ENCODE peak calls at places on chromosome 12, in seven cellular contexts. Z is tibial artery, N is H1, S is aorta, R is psoas muscle, T is prostate gland, D is neural progenitor cell. V is an unnamed sample.

GRCh38 chr12:117430246-117430645 is 68.8 kb upstream of the NOS1 start:
- DNase-seq in Z (no peak), N (no peak), S (no peak), R (no peak), T (no peak), D (no peak), V (no peak)

GRCh38 chr12:129559756-129560155 is 344.1 kb downstream of the TMEM132D start:
- DNase-seq in Z (no peak), N (no peak), S (no peak), R (no peak), T (no peak), D (no peak), V (no peak)

GRCh38 chr12:67921286-67921685 is 68.0 kb upstream of the IFNG-AS1 start:
- DNase-seq in Z (no peak), N (no peak), S (no peak), R (no peak), T (no peak), D (no peak), V (no peak)

GRCh38 chr12:130425698-130426245 is 88.1 kb downstream of the PIWIL1 start:
- DNase-seq in Z (no peak), N (peak; percentile 30), S (no peak), R (no peak), T (no peak), D (no peak), V (no peak)

GRCh38 chr12:46187023-46187422 is 81.8 kb downstream of the SLC38A1 start:
- DNase-seq in Z (no peak), N (no peak), S (no peak), R (no peak), T (peak; percentile 60), D (no peak), V (no peak)

GRCh38 chr12:10131101-10131632 is 1.2 kb upstream of the CLEC7A start:
- DNase-seq in Z (no peak), N (no peak), S (no peak), R (no peak), T (no peak), D (no peak), V (peak; percentile 72)

GRCh38 chr12:27651201-27651600 is 45.0 kb upstream of the REP15 start:
- DNase-seq in Z (no peak), N (no peak), S (no peak), R (no peak), T (no peak), D (no peak), V (no peak)

GRCh38 chr12:116506697-116507064 is 52.5 kb upstream of the MAP1LC3B2 start:
- DNase-seq in Z (no peak), N (no peak), S (no peak), R (no peak), T (no peak), D (no peak), V (no peak)

GRCh38 chr12:119989619-119990381 is 764 bp downstream of the BICDL1 start:
- DNase-seq in Z (peak; percentile 78), N (peak; percentile 95), S (peak; percentile 94), R (peak; percentile 85), T (peak; percentile 70), D (peak; percentile 96), V (peak; percentile 49)

GRCh38 chr12:106223485-106224391 is 24.1 kb downstream of the CKAP4 start:
- DNase-seq in Z (peak; percentile 82), N (peak; percentile 92), S (peak; percentile 85), R (peak; percentile 85), T (peak; percentile 49), D (peak; percentile 77), V (peak; percentile 61)

GRCh38 chr12:131403676-131404075 is 307.2 kb upstream of the SFSWAP start:
- DNase-seq in Z (no peak), N (no peak), S (no peak), R (no peak), T (no peak), D (no peak), V (no peak)

GRCh38 chr12:39503445-39503844 is 60.5 kb upstream of the KIF21A start:
- DNase-seq in Z (no peak), N (no peak), S (no peak), R (no peak), T (no peak), D (no peak), V (no peak)

GRCh38 chr12:104495786-104496185 is 39.0 kb downstream of the CHST11 start:
- DNase-seq in Z (no peak), N (no peak), S (no peak), R (no peak), T (no peak), D (no peak), V (no peak)

GRCh38 chr12:4809013-4809448 is 88.8 kb downstream of the GALNT8 start:
- DNase-seq in Z (no peak), N (peak; percentile 71), S (peak; percentile 81), R (no peak), T (no peak), D (peak; percentile 79), V (no peak)

GRCh38 chr12:100141666-100141997 is 1.0 kb downstream of the BLTP3B start:
- DNase-seq in Z (no peak), N (no peak), S (no peak), R (no peak), T (peak; percentile 20), D (no peak), V (peak; percentile 27)

GRCh38 chr12:124809878-124810277 is 53.8 kb downstream of the SCARB1 start:
- DNase-seq in Z (no peak), N (no peak), S (no peak), R (no peak), T (no peak), D (no peak), V (no peak)

GRCh38 chr12:46675736-46676135 is 150.1 kb downstream of the SLC38A4 start:
- DNase-seq in Z (no peak), N (no peak), S (no peak), R (no peak), T (no peak), D (peak; percentile 58), V (peak; percentile 41)

GRCh38 chr12:113860059-113860820 is 105.9 kb downstream of the RBM19 start:
- DNase-seq in Z (no peak), N (peak; percentile 61), S (no peak), R (no peak), T (no peak), D (peak; percentile 69), V (no peak)

GRCh38 chr12:1115471-1116242 is 124.6 kb downstream of the ERC1 start:
- DNase-seq in Z (no peak), N (no peak), S (no peak), R (no peak), T (no peak), D (no peak), V (no peak)

GRCh38 chr12:106861984-106862894 is 87.8 kb downstream of the RIC8B start:
- DNase-seq in Z (no peak), N (no peak), S (no peak), R (no peak), T (no peak), D (no peak), V (no peak)

GRCh38 chr12:79689477-79690155 is 1.1 kb downstream of the PAWR start:
- DNase-seq in Z (peak; percentile 69), N (peak; percentile 66), S (peak; percentile 81), R (peak; percentile 57), T (peak; percentile 67), D (peak; percentile 71), V (peak; percentile 49)

DNA sequence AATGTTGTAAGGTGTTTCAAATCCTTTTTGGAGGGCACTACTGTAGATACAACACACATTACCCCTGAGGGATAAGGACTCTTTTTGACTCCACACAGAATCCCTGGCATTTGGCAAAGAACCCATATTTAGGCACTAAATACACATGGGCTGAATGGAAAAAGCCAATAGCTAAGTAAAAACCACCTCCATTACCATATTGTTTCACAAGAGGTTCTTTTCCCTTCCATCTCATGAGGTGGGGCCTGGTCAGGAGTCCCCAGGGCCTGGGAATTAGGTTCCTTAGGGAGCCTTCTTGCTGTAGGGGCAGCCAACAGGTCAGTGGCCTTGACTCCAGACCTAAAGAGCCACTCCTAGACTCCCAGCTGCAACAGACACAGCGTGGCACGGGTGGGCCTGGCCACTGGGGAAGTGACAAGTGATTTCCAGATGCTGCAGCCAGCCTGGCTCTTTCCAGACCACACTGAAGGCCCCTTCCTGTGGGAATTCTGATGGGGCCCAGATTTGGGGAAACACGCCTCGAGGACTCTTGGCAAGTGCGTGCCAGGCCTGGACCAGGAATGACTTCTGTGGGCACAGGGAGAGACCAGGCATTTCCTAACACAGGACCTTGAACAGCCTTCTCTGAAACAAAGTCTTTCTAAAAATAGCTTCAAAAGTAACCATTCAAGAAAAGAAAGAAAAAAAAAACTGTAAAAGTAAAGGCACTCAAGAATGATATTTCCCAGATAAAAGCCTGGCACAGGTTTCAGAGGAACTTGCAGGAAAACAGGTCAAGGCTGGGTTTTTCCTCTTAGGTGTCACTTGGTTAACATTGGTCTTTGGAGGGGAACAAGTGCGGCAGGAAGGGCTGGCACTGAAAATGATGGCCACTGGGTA is 18.1 kb downstream of the SSH1 start:
- DNase-seq in Z (peak; percentile 92), N (no peak), S (peak; percentile 91), R (peak; percentile 79), T (peak; percentile 43), D (no peak), V (no peak)
- H3K4me1 ChIP-seq in Z (peaks cover 81% of the 10 kb centered on the region), N (peaks cover 9% of the 10 kb centered on the region), S (peaks cover 9% of the 10 kb centered on the region), R (peaks cover 73% of the 10 kb centered on the region), T (no peaks in the 10 kb centered on the region), D (peaks cover 21% of the 10 kb centered on the region), V (no peaks in the 10 kb centered on the region)

GRCh38 chr12:26264215-26264838 is 69.0 kb downstream of the SSPN start:
- DNase-seq in Z (no peak), N (no peak), S (no peak), R (no peak), T (no peak), D (no peak), V (no peak)
- H3K36me3 ChIP-seq in Z (no peaks in the 10 kb centered on the region), N (no peaks in the 10 kb centered on the region), S (no peaks in the 10 kb centered on the region), R (no peaks in the 10 kb centered on the region), T (no peaks in the 10 kb centered on the region), D (no peaks in the 10 kb centered on the region), V (no peaks in the 10 kb centered on the region)

DNA sequence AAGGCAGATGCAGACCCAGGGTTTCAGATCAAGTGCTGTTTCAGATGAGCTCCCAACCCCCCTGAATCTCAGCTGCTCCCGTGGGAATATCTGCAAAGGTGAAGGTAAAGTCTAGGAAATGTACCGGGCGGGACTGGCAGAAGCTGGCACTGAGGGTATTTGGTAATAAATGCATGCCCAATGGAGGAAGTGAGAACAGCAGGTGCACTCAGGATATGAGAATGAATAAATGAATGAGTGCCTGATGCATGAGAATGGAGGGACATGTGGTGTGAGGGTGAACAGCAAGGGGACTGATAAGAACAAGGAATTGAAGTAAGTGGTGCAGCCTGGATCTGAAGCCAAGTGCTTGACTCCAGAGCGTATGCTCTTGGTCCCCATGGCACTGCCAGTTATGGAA is 11.6 kb downstream of the RAPGEF3 start:
- DNase-seq in Z (no peak), N (no peak), S (no peak), R (no peak), T (no peak), D (no peak), V (no peak)
- H3K4me1 ChIP-seq in Z (peaks cover 10% of the 10 kb centered on the region), N (peaks cover 7% of the 10 kb centered on the region), S (no peaks in the 10 kb centered on the region), R (peaks cover 1% of the 10 kb centered on the region), T (no peaks in the 10 kb centered on the region), D (peaks cover 12% of the 10 kb centered on the region), V (no peaks in the 10 kb centered on the region)

DNA sequence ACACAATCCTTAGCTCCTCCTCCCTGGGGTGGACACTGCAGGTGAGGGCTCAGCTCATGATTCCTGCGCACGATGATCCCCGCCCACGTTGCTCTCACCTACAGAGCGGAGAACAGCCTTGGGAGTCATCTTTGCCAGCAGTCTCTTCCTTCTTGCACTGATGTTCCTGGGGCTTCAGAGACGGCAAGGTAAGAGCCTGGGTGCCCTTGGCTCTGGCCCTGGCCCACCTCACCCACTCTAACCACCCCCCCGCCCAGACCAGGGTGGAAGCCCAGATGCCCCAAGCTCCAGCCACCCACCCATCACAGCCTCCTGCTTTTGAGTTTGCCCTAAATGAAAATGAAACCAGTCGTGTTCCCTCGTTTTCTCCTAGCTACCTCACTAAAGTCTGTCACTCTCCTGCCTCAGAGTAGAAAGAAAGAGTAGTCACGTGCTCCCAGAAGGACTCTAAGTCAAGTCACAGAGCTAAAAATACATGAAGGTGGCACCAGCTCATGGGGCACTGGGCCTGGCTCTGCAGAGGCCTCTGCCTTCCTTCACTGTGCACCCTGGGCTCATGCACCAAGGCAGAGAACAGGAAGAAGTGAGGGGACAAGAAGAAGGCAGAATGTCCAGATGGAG is 9.0 kb downstream of the TAPBPL start:
- DNase-seq in Z (no peak), N (no peak), S (no peak), R (no peak), T (no peak), D (no peak), V (no peak)
- H3K36me3 ChIP-seq in Z (peaks cover 88% of the 10 kb centered on the region), N (peaks cover 39% of the 10 kb centered on the region), S (peaks cover 7% of the 10 kb centered on the region), R (peaks cover 96% of the 10 kb centered on the region), T (no peaks in the 10 kb centered on the region), D (no peaks in the 10 kb centered on the region), V (peaks cover 23% of the 10 kb centered on the region)